ENCODE peak calls at places on chromosomes 13 and 19, in seven cellular contexts. V is CD8-positive, alpha-beta T cell; O is CD8-positive, alpha-beta memory T cell; L is SJSA1; I is neuronal stem cell; G is body of pancreas; T is endothelial cell of umbilical vein. R is an unnamed sample. For H3K4me1, the result is how much of the 10 kb centered on the place peaks cover.

GRCh38 chr19:42350417-42350816 is 25.0 kb downstream of the MEGF8 start:
- DNase-seq in L (no peak), V (no peak), I (no peak), T (no peak), O (no peak), G (no peak), R (no peak)

GRCh38 chr13:111790621-111791020 is 276.3 kb upstream of the SOX1 start:
- DNase-seq in O (no peak), G (no peak), T (no peak), I (no peak), L (peak), V (no peak), R (no peak)

GRCh38 chr13:63287926-63288325 is 1872.3 kb upstream of the PCDH20 start:
- DNase-seq in T (no peak), G (no peak), L (no peak), V (no peak), O (no peak), I (no peak), R (no peak)

GRCh38 chr13:40665061-40665753 is 1.2 kb downstream of the FOXO1 start:
- DNase-seq in V (peak), T (no peak), O (peak), G (peak), I (peak), L (no peak), R (no peak)

GRCh38 chr19:44726465-44726864 is 22.0 kb upstream of the BCL3 start:
- DNase-seq in G (no peak), V (no peak), O (no peak), I (no peak), L (no peak), T (no peak), R (no peak)

GRCh38 chr13:29901714-29902631 is 51.6 kb upstream of the UBL3 start:
- DNase-seq in L (peak), I (no peak), G (peak), V (peak), O (peak), T (peak), R (no peak)

GRCh38 chr13:91381371-91381770 is 17.1 kb upstream of the GPC5 start:
- DNase-seq in G (no peak), I (no peak), L (no peak), O (no peak), V (no peak), T (peak), R (peak)

GRCh38 chr19:1401138-1401888 is at the start of gene GAMT:
- DNase-seq in O (peak), L (no peak), I (peak), T (peak), V (peak), G (peak), R (peak)

GRCh38 chr13:113599396-113599795 is 14.8 kb downstream of the TFDP1 start:
- DNase-seq in T (no peak), I (no peak), V (no peak), G (no peak), L (peak), O (no peak), R (no peak)

GRCh38 chr13:80307401-80307987 is 33.4 kb downstream of the SPRY2 start:
- DNase-seq in I (no peak), O (no peak), G (no peak), L (no peak), T (no peak), V (no peak), R (no peak)

GRCh38 chr19:4447327-4448146 is 10.1 kb downstream of the UBXN6 start:
- DNase-seq in G (no peak), V (no peak), L (no peak), O (no peak), T (no peak), I (no peak), R (no peak)

GRCh38 chr19:40805258-40805868 is 6.4 kb downstream of the EGLN2 start:
- DNase-seq in O (peak), L (no peak), V (no peak), T (no peak), I (no peak), G (peak), R (no peak)
- H3K4me1 ChIP-seq in O (half or more), L (under half), V (half or more), T (half or more), I (half or more), G (half or more), R (under half)

GRCh38 chr19:48492925-48493717 is 18.5 kb downstream of the LMTK3 start:
- DNase-seq in O (peak), V (peak), T (peak), G (peak), I (peak), L (peak), R (peak)
- H3K4me1 ChIP-seq in O (under half), V (under half), T (under half), G (under half), I (under half), L (under half), R (under half)

GRCh38 chr19:11856568-11857264 is 8.2 kb downstream of the ZNF439 start:
- DNase-seq in V (no peak), I (no peak), G (no peak), L (no peak), T (no peak), O (no peak), R (no peak)

GRCh38 chr19:11848200-11848593 is 329 bp upstream of the ZNF439 start:
- DNase-seq in G (no peak), I (no peak), T (no peak), V (no peak), O (no peak), L (no peak), R (no peak)

GRCh38 chr19:11849264-11849615 is 714 bp downstream of the ZNF439 start:
- DNase-seq in G (no peak), L (no peak), V (no peak), T (no peak), O (no peak), I (no peak), R (no peak)

GRCh38 chr19:11848594-11849263 is at the start of gene ZNF439:
- DNase-seq in O (peak), G (peak), L (peak), I (peak), T (peak), V (peak), R (peak)

DNA sequence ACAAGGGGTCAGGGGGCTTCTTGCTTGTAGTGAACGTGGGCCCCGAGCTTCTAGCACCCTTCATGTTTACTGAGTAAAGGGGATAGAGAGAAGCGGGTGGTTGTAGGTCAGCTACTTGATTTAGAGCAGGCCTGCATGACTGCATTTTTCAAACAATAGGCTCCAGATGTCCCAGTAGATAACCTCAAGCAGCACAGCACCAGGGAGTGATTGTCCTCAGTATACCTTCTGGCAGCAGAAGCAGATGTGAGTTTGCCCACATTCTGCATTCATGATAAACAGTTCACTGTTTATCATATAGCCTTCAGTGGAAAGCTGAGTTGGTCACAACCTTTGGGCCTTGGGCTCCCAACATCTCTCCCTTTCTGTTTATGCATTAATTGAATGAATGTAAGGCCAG is 4.8 kb downstream of the ZNF439 start:
- DNase-seq in G (no peak), I (no peak), O (no peak), T (no peak), L (no peak), V (no peak), R (no peak)
- H3K4me1 ChIP-seq in G (under half), I (under half), O (under half), T (under half), L (under half), V (under half), R (under half)

GRCh38 chr13:99740261-99740979 is 231.1 kb downstream of the ZIC5 start:
- DNase-seq in O (no peak), L (peak), I (no peak), T (no peak), V (no peak), G (no peak), R (no peak)

GRCh38 chr13:99743079-99743478 is 228.5 kb downstream of the ZIC5 start:
- DNase-seq in T (no peak), G (no peak), L (no peak), I (no peak), V (no peak), O (no peak), R (no peak)

GRCh38 chr13:99737456-99737855 is 234.1 kb downstream of the ZIC5 start:
- DNase-seq in O (no peak), T (no peak), G (no peak), L (peak), I (no peak), V (no peak), R (no peak)

GRCh38 chr13:99746857-99747710 is 224.5 kb downstream of the ZIC5 start:
- DNase-seq in L (peak), T (no peak), O (no peak), I (peak), V (no peak), G (no peak), R (peak)

GRCh38 chr13:99741979-99742378 is 229.6 kb downstream of the ZIC5 start:
- DNase-seq in O (no peak), T (no peak), I (no peak), V (no peak), L (peak), G (no peak), R (no peak)
- H3K4me1 ChIP-seq in O (under half), T (under half), I (half or more), V (under half), L (under half), G (under half), R (half or more)

GRCh38 chr19:38898788-38899446 is 501 bp downstream of the SIRT2 start:
- DNase-seq in V (no peak), T (no peak), O (no peak), G (no peak), I (peak), L (no peak), R (peak)

GRCh38 chr19:38900816-38901215 is 1.0 kb downstream of the NFKBIB start:
- DNase-seq in I (no peak), O (no peak), G (no peak), T (peak), L (no peak), V (no peak), R (no peak)

GRCh38 chr19:38899447-38900219 is at the start of the genes NFKBIB and SIRT2:
- DNase-seq in L (peak), V (peak), T (peak), O (peak), I (peak), G (peak), R (peak)

GRCh38 chr19:38900220-38900629 is 456 bp downstream of the NFKBIB start:
- DNase-seq in T (no peak), I (no peak), L (no peak), O (no peak), V (no peak), G (no peak), R (no peak)

GRCh38 chr19:38901683-38902082 is 1.9 kb downstream of the NFKBIB start:
- DNase-seq in I (no peak), O (no peak), G (no peak), V (no peak), T (no peak), L (no peak), R (no peak)
- H3K4me1 ChIP-seq in I (under half), O (under half), G (under half), V (under half), T (under half), L (under half), R (under half)